ENCODE peak calls at places on chromosome 20, in six cellular contexts. R is cardiac fibroblast, N is thoracic aorta, A is astrocyte, D is ovary, K is fibroblast of the aortic adventitia. G is an unnamed sample.

GRCh38 chr20:57192311-57192710 is 74.1 kb downstream of the BMP7 start:
- DNase-seq in A (no peak), K (no peak), D (no peak), R (no peak), N (no peak), G (no peak)

GRCh38 chr20:62360854-62361798 is 6.0 kb downstream of the LAMA5 start:
- DNase-seq in N (no peak), R (no peak), A (no peak), K (no peak), D (peak; percentile 39), G (peak; percentile 98)

GRCh38 chr20:57897156-57897874 is 187.5 kb upstream of the PMEPA1 start:
- DNase-seq in D (no peak), A (no peak), N (no peak), K (no peak), R (no peak), G (peak; percentile 80)

GRCh38 chr20:15236812-15237211 is 899.4 kb upstream of the FLRT3 start:
- DNase-seq in N (no peak), R (peak; percentile 48), K (peak; percentile 23), A (peak; percentile 9), D (no peak), G (no peak)

GRCh38 chr20:62303327-62304226 is 780 bp downstream of the ADRM1 start:
- DNase-seq in K (peak; percentile 7), A (no peak), D (no peak), N (no peak), R (no peak), G (peak; percentile 91)

GRCh38 chr20:1393507-1393882 is 641 bp upstream of the FKBP1A start:
- DNase-seq in A (no peak), D (no peak), N (no peak), R (no peak), K (no peak), G (no peak)

GRCh38 chr20:2729791-2730190 is 37.2 kb downstream of the EBF4 start:
- DNase-seq in N (no peak), A (peak; percentile 14), D (no peak), R (peak; percentile 18), K (peak; percentile 10), G (no peak)

GRCh38 chr20:11502051-11502450 is 415.6 kb upstream of the BTBD3 start:
- DNase-seq in K (peak; percentile 42), D (no peak), A (peak; percentile 78), N (no peak), R (peak; percentile 31), G (no peak)

GRCh38 chr20:58486207-58486606 is 29.0 kb downstream of the APCDD1L start:
- DNase-seq in R (no peak), D (no peak), A (no peak), N (no peak), K (no peak), G (no peak)

GRCh38 chr20:63745961-63746765 is 6.6 kb downstream of the SLC2A4RG start:
- DNase-seq in A (no peak), N (no peak), R (no peak), K (no peak), D (no peak), G (peak; percentile 85)

GRCh38 chr20:59770270-59770669 is 163.2 kb downstream of the SYCP2 start:
- DNase-seq in A (no peak), N (no peak), K (no peak), R (no peak), D (no peak), G (peak; percentile 63)

GRCh38 chr20:56411759-56412472 is at the start of gene CASS4:
- DNase-seq in N (no peak), K (peak; percentile 78), A (peak; percentile 93), R (peak; percentile 95), D (no peak), G (no peak)

DNA sequence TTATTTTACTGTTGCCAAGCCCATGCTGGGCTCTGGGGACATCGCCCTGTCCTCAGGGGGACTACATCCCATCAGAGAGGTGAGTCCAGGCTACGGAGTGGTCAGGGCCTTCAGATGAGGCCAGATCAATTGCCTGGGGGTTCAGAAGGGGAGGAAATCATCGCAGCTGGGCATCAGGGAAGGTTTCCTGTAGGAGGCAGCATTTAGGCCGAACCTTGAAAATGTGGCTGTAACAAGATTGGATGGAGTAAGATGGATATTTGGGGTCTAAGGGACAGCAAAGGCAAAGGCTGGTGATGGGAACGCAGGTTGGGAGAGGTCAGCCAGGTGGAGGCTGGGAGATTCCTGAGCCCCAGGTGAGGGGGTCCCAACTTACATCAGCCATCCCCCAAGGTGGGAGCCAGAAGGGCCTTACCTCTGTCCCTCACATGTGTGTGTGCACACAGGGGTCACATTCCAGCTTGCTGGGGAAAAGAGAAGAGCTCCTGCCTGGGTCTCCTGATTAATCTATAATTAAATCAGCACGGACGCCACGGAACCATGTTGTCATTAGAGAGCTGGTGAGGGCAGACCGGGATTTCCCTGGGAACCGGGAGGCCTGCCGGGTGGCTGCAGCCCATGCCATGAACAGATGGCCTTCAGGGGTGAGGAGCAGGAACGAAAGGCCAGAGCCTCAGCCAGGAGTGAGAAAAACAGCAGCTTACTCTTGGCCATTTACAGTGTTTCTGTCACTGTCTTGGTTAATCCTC is 30.5 kb upstream of the DLGAP4 start:
- DNase-seq in A (no peak), D (no peak), R (no peak), N (no peak), K (no peak), G (peak; percentile 67)
- TF ChIP-seq CTCF in A (no peak), D (no peak), R (no peak), N (no peak), K (no peak), G (no peak)

GRCh38 chr20:34011275-34011674 is 17.6 kb downstream of the RALY start:
- DNase-seq in A (no peak), N (no peak), R (no peak), D (no peak), K (no peak), G (no peak)
- H3K4me3 ChIP-seq in A (no peak overlapping the region), N (no peak overlapping the region), R (no peak overlapping the region), D (no peak overlapping the region), K (no peak overlapping the region), G (no peak overlapping the region)

GRCh38 chr20:40532103-40532502 is 156.9 kb downstream of the MAFB start:
- DNase-seq in R (peak; percentile 26), A (no peak), D (no peak), N (no peak), K (peak; percentile 3), G (no peak)
- TF ChIP-seq CTCF in R (peak; percentile 25), A (peak; percentile 19), D (no peak), N (no peak), K (peak; percentile 18), G (peak; percentile 77)

GRCh38 chr20:38164624-38165088 is 414 bp downstream of the TGM2 start:
- DNase-seq in R (no peak), K (no peak), A (no peak), N (no peak), D (peak; percentile 27), G (peak; percentile 77)

GRCh38 chr20:38161412-38161774 is 3.7 kb downstream of the TGM2 start:
- DNase-seq in D (no peak), N (no peak), R (no peak), K (no peak), A (no peak), G (peak; percentile 72)

GRCh38 chr20:38162149-38162548 is 2.9 kb downstream of the TGM2 start:
- DNase-seq in A (no peak), K (no peak), N (no peak), R (no peak), D (no peak), G (no peak)

GRCh38 chr20:38164069-38164468 is 1.0 kb downstream of the TGM2 start:
- DNase-seq in A (no peak), D (no peak), K (no peak), N (no peak), R (no peak), G (peak; percentile 84)

DNA sequence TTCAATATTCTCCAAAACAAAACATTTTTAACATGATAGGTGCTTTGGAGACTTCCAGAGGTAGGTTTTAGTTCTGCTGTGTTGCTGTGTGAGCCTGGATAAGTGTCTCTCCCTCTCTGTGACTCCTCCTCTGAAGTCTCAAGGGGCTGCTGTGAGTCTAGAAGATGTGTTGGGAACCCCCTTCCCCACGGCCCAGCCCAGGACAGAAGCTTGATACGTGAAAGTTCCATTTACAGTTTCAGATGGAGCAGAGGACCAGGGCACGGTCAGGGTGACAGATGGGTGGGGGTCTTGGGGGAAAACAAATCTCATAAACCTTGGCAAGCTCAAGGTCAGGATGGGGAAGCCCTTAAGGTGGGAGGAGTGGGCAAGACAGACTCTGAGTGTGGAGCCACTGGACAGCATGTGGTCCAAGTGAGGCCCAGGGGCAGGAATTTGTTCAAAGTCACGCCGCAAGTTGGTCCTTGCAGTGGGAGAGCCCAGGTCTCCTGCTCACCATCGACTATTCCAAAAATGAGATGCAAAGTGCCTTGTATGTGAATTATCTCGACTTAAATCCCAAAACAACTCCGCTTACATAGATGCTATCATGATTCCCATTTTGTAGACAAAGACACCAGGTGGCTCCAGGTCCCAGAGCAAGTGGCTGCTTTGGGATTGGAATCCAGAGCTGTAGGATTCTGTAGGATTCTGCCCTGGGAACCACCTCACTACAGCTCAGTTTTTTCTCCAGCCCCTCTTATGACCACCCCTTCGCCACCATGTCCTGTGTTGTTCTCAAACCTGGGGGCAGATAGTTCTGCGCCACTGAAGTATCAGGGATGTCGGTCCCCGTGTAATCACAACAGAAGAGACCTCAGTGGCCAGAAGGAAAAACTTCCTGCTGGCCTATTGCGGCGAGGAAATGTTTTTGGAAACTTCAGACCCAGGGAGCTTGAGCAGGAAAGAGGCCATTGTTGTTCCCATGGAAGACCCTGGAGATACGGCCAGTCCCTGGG is 1.9 kb downstream of the TGM2 start:
- DNase-seq in K (no peak), N (no peak), A (no peak), D (no peak), R (no peak), G (peak; percentile 61)
- H3K4me3 ChIP-seq in K (peak overlapping the region; percentile 71), N (peak overlapping the region; percentile 87), A (peak overlapping the region; percentile 56), D (no peak overlapping the region), R (no peak overlapping the region), G (no peak overlapping the region)